ENCODE peak calls at places on chromosomes 1 and 21, in nine cellular contexts. U is breast epithelium, H is HepG2, W is prostate gland, P is suprapubic skin, B is K562, J is GM12891, Y is stomach, N is transverse colon. L is an unnamed sample.

GRCh38 chr1:27970401-27970800 is 10.6 kb downstream of the XKR8 start:
- DNase-seq in H (no peak), J (no peak), W (no peak), N (no peak), Y (no peak), P (no peak), B (no peak), U (no peak), L (no peak)

GRCh38 chr1:169491845-169492281 is 6.1 kb upstream of the SLC19A2 start:
- DNase-seq in P (no peak), U (no peak), J (no peak), N (no peak), W (no peak), H (no peak), Y (no peak), B (no peak), L (no peak)

GRCh38 chr1:155694167-155694566 is 5.3 kb downstream of the DAP3 start:
- DNase-seq in P (no peak), W (no peak), J (no peak), H (no peak), B (no peak), U (no peak), N (no peak), Y (no peak), L (no peak)

GRCh38 chr1:41379741-41380130 is 18.5 kb downstream of the FOXO6 start:
- DNase-seq in P (no peak), N (no peak), W (no peak), B (no peak), Y (no peak), U (no peak), H (no peak), J (no peak), L (no peak)

GRCh38 chr1:89953929-89954328 is 41.0 kb upstream of the ZNF326 start:
- DNase-seq in Y (no peak), J (no peak), U (no peak), W (no peak), N (no peak), P (no peak), B (no peak), H (no peak), L (no peak)

GRCh38 chr21:44713130-44713529 is 1.8 kb upstream of the TSPEAR start:
- DNase-seq in H (no peak), N (no peak), B (no peak), J (no peak), W (no peak), Y (peak), P (no peak), U (no peak), L (no peak)

GRCh38 chr1:183567584-183567983 is 22.7 kb downstream of the NCF2 start:
- DNase-seq in U (no peak), N (peak), J (peak), Y (peak), P (no peak), B (peak), H (no peak), W (no peak), L (no peak)

GRCh38 chr1:113593550-113594288 is 165.6 kb downstream of the PHTF1 start:
- DNase-seq in W (no peak), Y (no peak), H (no peak), N (no peak), B (no peak), P (no peak), U (no peak), J (no peak), L (no peak)

GRCh38 chr1:107877092-107877491 is 87.9 kb downstream of the VAV3 start:
- DNase-seq in Y (no peak), J (no peak), N (no peak), B (no peak), U (no peak), H (no peak), P (no peak), W (no peak), L (no peak)

GRCh38 chr1:201714542-201715276 is 114.2 kb upstream of the IPO9 start:
- DNase-seq in W (no peak), J (no peak), P (peak), Y (peak), N (peak), H (no peak), U (no peak), B (peak), L (peak)

GRCh38 chr1:182248721-182249120 is 142.9 kb downstream of the GLUL start:
- DNase-seq in B (no peak), J (no peak), W (no peak), N (no peak), Y (no peak), P (no peak), U (no peak), H (no peak), L (no peak)

GRCh38 chr1:169485427-169486280 is at the start of gene SLC19A2:
- DNase-seq in U (peak), B (peak), H (peak), Y (peak), J (peak), P (peak), W (peak), N (peak), L (peak)

GRCh38 chr21:39022035-39022900 is 161.0 kb downstream of the PSMG1 start:
- DNase-seq in P (no peak), U (no peak), H (no peak), N (no peak), W (no peak), Y (no peak), J (no peak), B (no peak), L (no peak)

GRCh38 chr1:198212675-198213074 is 55.9 kb downstream of the NEK7 start:
- DNase-seq in J (no peak), Y (no peak), B (no peak), W (no peak), H (no peak), P (no peak), N (no peak), U (no peak), L (no peak)

GRCh38 chr21:43297411-43297981 is 128.7 kb downstream of the CRYAA start:
- DNase-seq in B (no peak), N (no peak), J (no peak), P (no peak), H (no peak), Y (no peak), U (no peak), W (no peak), L (no peak)

GRCh38 chr1:6445062-6445763 is 20.6 kb downstream of the ESPN start:
- DNase-seq in B (no peak), J (no peak), H (peak), N (peak), U (no peak), Y (peak), W (no peak), P (no peak), L (peak)
- TF ChIP-seq POLR2AphosphoS5 in B (no peak), J (no peak), H (peak), N (no peak), U (no peak), Y (no peak), W (no peak), P (no peak), L (no peak)

GRCh38 chr1:216758182-216758581 is 35.0 kb upstream of the ESRRG start:
- DNase-seq in Y (peak), B (no peak), N (no peak), U (no peak), J (no peak), P (no peak), W (no peak), H (no peak), L (no peak)

DNA sequence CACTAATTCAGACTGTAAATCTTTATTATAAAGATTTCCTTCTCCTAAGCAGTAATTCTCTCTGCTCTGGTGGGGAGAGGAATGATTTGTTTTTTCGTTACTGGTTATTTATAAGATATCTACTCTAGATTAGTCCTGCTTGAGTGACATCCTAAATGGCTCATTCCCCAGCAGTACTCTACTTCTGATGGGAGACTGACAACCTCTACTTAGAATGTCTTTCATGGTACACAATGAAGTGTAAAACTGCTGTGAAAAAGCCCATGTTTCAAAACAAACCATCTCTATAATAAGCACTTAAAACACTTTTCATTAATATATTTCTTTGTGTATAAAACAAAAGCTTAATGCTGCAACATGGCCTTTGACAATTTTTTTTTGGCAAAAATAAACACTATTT is 33.9 kb upstream of the ESRRG start:
- DNase-seq in N (no peak), B (no peak), Y (no peak), H (no peak), W (no peak), U (no peak), J (no peak), P (no peak), L (no peak)
- TF ChIP-seq POLR2A in N (no peak), B (no peak), Y (no peak), H (no peak), W (no peak), U (no peak), J (no peak), P (no peak), L (no peak)

GRCh38 chr21:20997633-20998455 is at the start of gene NCAM2:
- DNase-seq in U (peak), N (peak), J (peak), W (peak), P (peak), Y (peak), B (peak), H (peak), L (peak)
- TF ChIP-seq POLR2AphosphoS5 in U (no peak), N (peak), J (no peak), W (no peak), P (peak), Y (no peak), B (no peak), H (no peak), L (no peak)

GRCh38 chr21:45982256-45982757 is 737 bp downstream of the COL6A1 start:
- DNase-seq in U (peak), J (peak), Y (no peak), P (no peak), H (no peak), N (peak), B (no peak), W (no peak), L (peak)
- TF ChIP-seq POLR2A in U (no peak), J (no peak), Y (no peak), P (no peak), H (no peak), N (no peak), B (no peak), W (no peak), L (no peak)

GRCh38 chr1:147699686-147700041 is 29.3 kb upstream of the ACP6 start:
- DNase-seq in U (no peak), J (no peak), B (no peak), H (no peak), P (no peak), W (no peak), Y (no peak), N (no peak), L (no peak)
- TF ChIP-seq POLR2AphosphoS5 in U (no peak), J (no peak), B (no peak), H (no peak), P (no peak), W (no peak), Y (no peak), N (no peak), L (no peak)

DNA sequence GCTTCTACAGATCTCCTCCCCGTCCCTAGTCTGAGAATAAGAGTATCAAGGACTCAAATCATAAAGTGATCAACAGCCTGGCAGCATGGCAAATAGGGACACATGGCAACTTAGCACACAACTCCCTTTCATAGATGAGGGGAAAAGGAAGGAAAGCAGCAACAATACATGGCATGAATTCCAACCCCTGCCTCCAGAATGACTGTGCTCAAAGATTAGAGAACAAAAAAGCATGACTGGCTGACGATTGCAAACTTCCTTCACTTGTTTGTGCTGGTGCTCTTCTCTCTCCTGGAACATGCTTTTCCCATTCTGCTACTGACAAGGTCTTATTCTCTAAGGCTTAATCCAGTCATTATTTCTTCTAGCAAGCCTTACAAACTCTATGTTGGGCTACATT is 11.5 kb downstream of the KTI12 start:
- DNase-seq in N (no peak), Y (no peak), J (no peak), H (no peak), U (no peak), W (no peak), P (no peak), B (no peak), L (peak)
- TF ChIP-seq POLR2A in N (no peak), Y (no peak), J (no peak), H (no peak), U (no peak), W (no peak), P (no peak), B (no peak), L (no peak)

GRCh38 chr21:33266784-33267135 is 593 bp downstream of the IL10RB start:
- DNase-seq in Y (peak), H (no peak), W (no peak), P (no peak), J (no peak), B (no peak), U (no peak), N (peak), L (no peak)
- TF ChIP-seq POLR2AphosphoS5 in Y (no peak), H (no peak), W (no peak), P (no peak), J (no peak), B (no peak), U (no peak), N (no peak), L (no peak)

DNA sequence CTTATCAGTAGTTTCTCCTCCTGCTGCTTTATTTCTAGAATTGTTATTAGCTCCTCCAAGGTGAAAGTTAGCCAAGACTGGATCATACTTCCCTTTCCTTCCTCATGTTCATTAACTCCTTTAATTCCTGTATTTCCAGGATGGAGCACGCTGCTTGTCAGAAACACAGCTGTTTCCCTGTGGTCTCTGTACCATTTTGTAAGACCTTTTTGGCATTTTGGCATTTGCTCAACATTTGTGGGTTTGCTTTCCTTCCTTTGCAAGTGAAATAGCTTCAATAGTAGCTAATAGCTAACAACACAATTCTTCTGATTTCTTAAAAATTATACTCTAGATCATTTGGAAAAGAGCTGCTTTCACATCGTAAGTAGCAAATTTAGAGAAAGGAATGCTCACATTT is 44.3 kb upstream of the HPDL start:
- DNase-seq in U (no peak), N (no peak), J (no peak), P (no peak), W (no peak), B (no peak), Y (no peak), H (no peak), L (peak)
- TF ChIP-seq POLR2A in U (no peak), N (no peak), J (no peak), P (no peak), W (no peak), B (no peak), Y (no peak), H (no peak), L (no peak)